ENCODE peak calls at places on chromosome 13, in seven cellular contexts. L, K, A, W, I, P and U are unnamed samples.

GRCh38 chr13:28239374-28239773 is 101.0 kb downstream of the PAN3 start:
- DNase-seq in L (no peak), K (no peak), A (peak; percentile 90), W (no peak), I (no peak), P (no peak), U (no peak)

GRCh38 chr13:48222358-48223015 is 10.5 kb upstream of the ITM2B start:
- DNase-seq in L (no peak), K (no peak), A (peak; percentile 75), W (no peak), I (peak; percentile 75), P (no peak), U (no peak)

GRCh38 chr13:111398196-111398595 is 77.8 kb downstream of the TEX29 start:
- DNase-seq in L (no peak), K (no peak), A (no peak), W (no peak), I (no peak), P (no peak), U (no peak)

GRCh38 chr13:34290661-34291060 is 472.7 kb downstream of the RFC3 start:
- DNase-seq in L (no peak), K (no peak), A (no peak), W (no peak), I (no peak), P (no peak), U (no peak)

GRCh38 chr13:93797463-93797862 is 570.9 kb downstream of the GPC6 start:
- DNase-seq in L (no peak), K (no peak), A (no peak), W (no peak), I (no peak), P (no peak), U (no peak)

GRCh38 chr13:74755065-74755464 is 620.9 kb upstream of the KLF12 start:
- DNase-seq in L (no peak), K (no peak), A (no peak), W (no peak), I (no peak), P (no peak), U (no peak)

GRCh38 chr13:73657821-73658540 is 476.2 kb downstream of the KLF12 start:
- DNase-seq in L (no peak), K (no peak), A (peak; percentile 38), W (no peak), I (no peak), P (no peak), U (no peak)

GRCh38 chr13:61406275-61406674 is 9.4 kb downstream of the PCDH20 start:
- DNase-seq in L (no peak), K (no peak), A (no peak), W (no peak), I (no peak), P (no peak), U (no peak)

GRCh38 chr13:112168771-112169170 is 101.8 kb downstream of the SOX1 start:
- DNase-seq in L (no peak), K (no peak), A (no peak), W (no peak), I (peak; percentile 3), P (no peak), U (no peak)

GRCh38 chr13:92362717-92363116 is 863.9 kb upstream of the GPC6 start:
- DNase-seq in L (no peak), K (no peak), A (peak; percentile 50), W (no peak), I (no peak), P (no peak), U (no peak)

GRCh38 chr13:26230703-26231102 is 8.6 kb upstream of the RNF6 start:
- DNase-seq in L (no peak), K (no peak), A (no peak), W (no peak), I (no peak), P (no peak), U (no peak)

GRCh38 chr13:51397262-51397933 is 55.4 kb downstream of the INTS6 start:
- DNase-seq in L (no peak), K (no peak), A (peak; percentile 92), W (no peak), I (no peak), P (no peak), U (no peak)

GRCh38 chr13:36421447-36421846 is 10.8 kb upstream of the CCNA1 start:
- DNase-seq in L (no peak), K (no peak), A (peak; percentile 81), W (no peak), I (no peak), P (no peak), U (no peak)

GRCh38 chr13:99432637-99433542 is 68.4 kb upstream of the TM9SF2 start:
- DNase-seq in L (peak; percentile 98), K (peak; percentile 82), A (peak; percentile 79), W (peak; percentile 77), I (peak; percentile 76), P (peak; percentile 36), U (no peak)

GRCh38 chr13:53445682-53446081 is 417.1 kb downstream of the OLFM4 start:
- DNase-seq in L (no peak), K (no peak), A (no peak), W (no peak), I (no peak), P (no peak), U (no peak)

GRCh38 chr13:24279706-24280105 is 29.7 kb upstream of the C1QTNF9 start:
- DNase-seq in L (no peak), K (no peak), A (peak; percentile 56), W (no peak), I (no peak), P (no peak), U (no peak)

GRCh38 chr13:65946387-65946786 is 1283.7 kb downstream of the PCDH9 start:
- DNase-seq in L (no peak), K (no peak), A (no peak), W (no peak), I (no peak), P (no peak), U (peak; percentile 42)

GRCh38 chr13:102293723-102294122 is 108.1 kb downstream of the FGF14 start:
- DNase-seq in L (no peak), K (no peak), A (no peak), W (no peak), I (no peak), P (no peak), U (no peak)

GRCh38 chr13:112072531-112073244 is 5.7 kb downstream of the SOX1 start:
- DNase-seq in L (no peak), K (no peak), A (no peak), W (no peak), I (no peak), P (no peak), U (no peak)

GRCh38 chr13:78596701-78597550 is 6.4 kb downstream of the POU4F1 start:
- DNase-seq in L (no peak), K (no peak), A (no peak), W (no peak), I (no peak), P (no peak), U (no peak)

GRCh38 chr13:21909331-21909730 is 238.5 kb downstream of the FGF9 start:
- DNase-seq in L (no peak), K (no peak), A (no peak), W (no peak), I (no peak), P (no peak), U (no peak)

GRCh38 chr13:112756511-112756966 is 66.7 kb downstream of the ATP11A start:
- DNase-seq in L (no peak), K (no peak), A (peak; percentile 17), W (no peak), I (peak; percentile 55), P (no peak), U (no peak)

GRCh38 chr13:110323172-110323851 is 16.2 kb downstream of the COL4A2 start:
- DNase-seq in L (no peak), K (no peak), A (peak; percentile 95), W (no peak), I (no peak), P (no peak), U (no peak)

GRCh38 chr13:46679369-46680180 is 117.4 kb downstream of the ESD start:
- DNase-seq in L (no peak), K (peak; percentile 2), A (peak; percentile 88), W (no peak), I (no peak), P (no peak), U (no peak)

GRCh38 chr13:59823495-59823894 is 340.2 kb downstream of the DIAPH3 start:
- DNase-seq in L (no peak), K (no peak), A (peak; percentile 68), W (no peak), I (no peak), P (no peak), U (peak; percentile 12)

GRCh38 chr13:59094149-59094548 is 1069.6 kb downstream of the DIAPH3 start:
- DNase-seq in L (no peak), K (no peak), A (no peak), W (no peak), I (no peak), P (no peak), U (no peak)